ENCODE peak calls at places on chromosomes 12 and 14, in nine cellular contexts. H is GM12878, B is GM12892, C is esophagus muscularis mucosa, P is suprapubic skin, Y is spleen, F is prostate gland, A is K562, R is transverse colon. W is an unnamed sample.

GRCh38 chr12:91367234-91367849 is 184.7 kb upstream of the DCN start:
- DNase-seq in F (no peak), H (no peak), C (no peak), P (no peak), B (no peak), R (no peak), Y (no peak), A (peak), W (no peak)

GRCh38 chr12:90099288-90099687 is 390.6 kb upstream of the ATP2B1 start:
- DNase-seq in Y (no peak), A (no peak), F (no peak), B (no peak), C (no peak), P (no peak), R (no peak), H (no peak), W (no peak)

GRCh38 chr14:49492151-49492550 is 94.0 kb downstream of the RPS29 start:
- DNase-seq in Y (no peak), C (no peak), A (no peak), H (no peak), B (no peak), P (no peak), R (no peak), F (no peak), W (no peak)

GRCh38 chr12:131113562-131113961 is 159.9 kb downstream of the ADGRD1 start:
- DNase-seq in R (no peak), B (no peak), A (no peak), H (no peak), P (peak), F (no peak), Y (peak), C (no peak), W (no peak)

GRCh38 chr14:76113691-76114090 is 38.0 kb upstream of the GPATCH2L start:
- DNase-seq in Y (no peak), H (no peak), C (no peak), A (no peak), R (no peak), B (no peak), P (no peak), F (no peak), W (no peak)

GRCh38 chr14:105118646-105119409 is 49.7 kb downstream of the JAG2 start:
- DNase-seq in B (no peak), F (peak), A (no peak), Y (no peak), P (peak), C (no peak), H (no peak), R (no peak), W (no peak)

GRCh38 chr12:65818454-65819382 is 5.6 kb upstream of the HMGA2 start:
- DNase-seq in P (no peak), C (no peak), F (no peak), R (no peak), H (no peak), Y (no peak), A (no peak), B (no peak), W (no peak)

GRCh38 chr14:30417121-30417520 is 141.8 kb upstream of the G2E3 start:
- DNase-seq in C (no peak), H (no peak), Y (no peak), F (no peak), B (no peak), R (no peak), A (no peak), P (no peak), W (no peak)

GRCh38 chr14:94028450-94028826 is 2.3 kb downstream of the OTUB2 start:
- DNase-seq in Y (no peak), P (no peak), R (no peak), C (no peak), F (no peak), B (no peak), A (no peak), H (no peak), W (no peak)

GRCh38 chr14:52051251-52051650 is 17.6 kb downstream of the NID2 start:
- DNase-seq in H (no peak), P (no peak), B (no peak), Y (no peak), A (no peak), F (no peak), R (no peak), C (peak), W (no peak)

GRCh38 chr14:88612981-88613380 is 50.1 kb downstream of the ZC3H14 start:
- DNase-seq in P (no peak), A (no peak), B (no peak), R (no peak), H (no peak), Y (no peak), C (no peak), F (no peak), W (no peak)

GRCh38 chr14:50290306-50290705 is 21.7 kb downstream of the L2HGDH start:
- DNase-seq in H (no peak), R (no peak), Y (no peak), F (no peak), P (no peak), C (no peak), A (no peak), B (no peak), W (no peak)

GRCh38 chr12:32921397-32921796 is 24.8 kb upstream of the PKP2 start:
- DNase-seq in H (no peak), F (no peak), C (no peak), R (no peak), B (no peak), P (no peak), Y (no peak), A (no peak), W (no peak)

GRCh38 chr14:96888593-96888992 is 91.4 kb downstream of the VRK1 start:
- DNase-seq in Y (no peak), A (peak), P (no peak), H (no peak), C (no peak), F (no peak), R (no peak), B (no peak), W (no peak)

GRCh38 chr14:68822132-68822651 is 29.3 kb upstream of the ZFP36L1 start:
- DNase-seq in B (peak), R (no peak), Y (no peak), C (no peak), P (no peak), F (no peak), A (peak), H (peak), W (peak)

GRCh38 chr12:32995623-32996022 is 99.0 kb upstream of the PKP2 start:
- DNase-seq in R (no peak), H (no peak), F (no peak), A (no peak), C (no peak), Y (no peak), P (no peak), B (no peak), W (no peak)

GRCh38 chr12:27191531-27191930 is 52.6 kb upstream of the STK38L start:
- DNase-seq in B (no peak), Y (no peak), F (no peak), H (no peak), A (no peak), P (no peak), R (no peak), C (no peak), W (no peak)

GRCh38 chr14:100440207-100440631 is 117.1 kb downstream of the SLC25A47 start:
- DNase-seq in A (peak), B (no peak), R (peak), H (no peak), P (no peak), F (peak), Y (no peak), C (no peak), W (no peak)

GRCh38 chr12:3453947-3454675 is 36.9 kb upstream of the PRMT8 start:
- DNase-seq in Y (no peak), C (no peak), P (no peak), F (no peak), A (no peak), B (no peak), H (no peak), R (no peak), W (no peak)

GRCh38 chr14:93970589-93970966 is 5.8 kb downstream of the ASB2 start:
- DNase-seq in A (no peak), F (no peak), Y (peak), R (peak), C (no peak), H (no peak), B (no peak), P (no peak), W (no peak)

GRCh38 chr12:52942914-52943207 is 6.1 kb upstream of the KRT18 start:
- DNase-seq in P (no peak), A (no peak), H (no peak), F (no peak), R (no peak), B (no peak), Y (no peak), C (no peak), W (no peak)

GRCh38 chr12:106227641-106228319 is 20.0 kb downstream of the CKAP4 start:
- DNase-seq in B (no peak), F (peak), C (no peak), A (no peak), H (no peak), R (peak), Y (peak), P (peak), W (no peak)

GRCh38 chr12:95173392-95174251 is 43.6 kb downstream of the FGD6 start:
- DNase-seq in A (peak), R (peak), P (no peak), H (no peak), B (no peak), F (peak), Y (no peak), C (peak), W (no peak)

GRCh38 chr12:95168746-95169145 is 48.5 kb downstream of the FGD6 start:
- DNase-seq in H (no peak), B (no peak), C (no peak), P (no peak), A (no peak), R (no peak), Y (no peak), F (no peak), W (no peak)

GRCh38 chr12:95164656-95165055 is 52.6 kb downstream of the FGD6 start:
- DNase-seq in B (no peak), A (no peak), F (no peak), Y (no peak), P (no peak), R (no peak), C (no peak), H (no peak), W (no peak)

GRCh38 chr12:95169368-95169767 is 47.9 kb downstream of the FGD6 start:
- DNase-seq in P (no peak), C (no peak), R (peak), A (peak), H (no peak), Y (no peak), F (no peak), B (no peak), W (no peak)
- TF ChIP-seq POLR2AphosphoS5 in P (no peak), C (no peak), R (no peak), A (peak), H (no peak), Y (no peak), F (no peak), B (no peak), W (no peak)

GRCh38 chr14:77184396-77185092 is 2.9 kb downstream of the TMEM63C start:
- DNase-seq in H (no peak), A (no peak), R (peak), F (no peak), C (no peak), B (no peak), P (no peak), Y (no peak), W (no peak)

GRCh38 chr14:77183896-77184295 is 2.3 kb downstream of the TMEM63C start:
- DNase-seq in H (no peak), R (no peak), F (no peak), C (no peak), A (no peak), Y (no peak), P (no peak), B (no peak), W (no peak)

GRCh38 chr14:77181124-77181602 is 435 bp upstream of the TMEM63C start:
- DNase-seq in R (peak), F (no peak), Y (no peak), A (no peak), B (no peak), P (no peak), H (no peak), C (no peak), W (no peak)

GRCh38 chr14:77185093-77185465 is 3.5 kb downstream of the TMEM63C start:
- DNase-seq in Y (no peak), B (no peak), A (no peak), R (no peak), H (no peak), C (no peak), P (no peak), F (no peak), W (no peak)

DNA sequence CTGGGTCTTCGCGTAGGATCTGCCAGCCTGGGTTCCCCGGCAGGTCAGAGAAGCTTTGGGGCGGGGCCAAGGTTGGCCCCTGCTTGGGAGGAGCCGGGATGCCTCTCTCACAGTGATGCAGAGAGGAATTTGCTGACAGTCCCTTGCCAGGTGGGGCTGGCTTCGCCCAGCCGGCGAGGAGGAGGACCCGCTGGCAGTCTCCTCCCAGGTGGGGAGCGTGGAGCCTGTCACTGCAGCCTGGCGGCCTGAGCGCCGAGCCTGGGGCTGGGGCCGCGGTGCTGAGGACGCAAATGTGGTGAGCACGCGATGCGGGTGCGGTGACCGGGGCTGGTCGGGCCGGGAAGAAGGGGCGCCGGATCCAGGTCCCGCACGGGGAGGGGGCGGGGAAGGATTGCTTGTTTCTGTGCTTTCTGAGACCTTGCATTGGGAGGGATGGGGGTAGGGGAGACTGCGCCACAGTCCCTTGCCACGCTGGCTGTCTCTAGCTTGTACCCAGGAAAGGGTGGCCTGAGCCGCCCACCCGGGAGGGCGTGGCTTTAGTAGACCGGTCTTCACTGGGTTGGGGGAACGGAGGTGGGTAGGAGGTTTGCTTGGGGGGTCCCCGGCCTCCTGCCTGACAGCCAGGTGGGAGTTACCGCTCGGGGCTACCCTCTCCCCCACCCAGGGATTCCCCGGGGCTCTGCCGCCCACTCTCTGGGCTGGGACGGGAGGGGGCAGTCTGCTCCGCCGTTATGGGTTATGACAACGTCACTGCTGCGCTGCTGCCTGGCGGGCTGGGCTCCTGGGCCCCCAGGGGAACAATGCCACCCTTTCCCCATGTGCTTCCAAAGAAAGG is at the start of gene TMEM63C:
- DNase-seq in B (peak), P (no peak), C (no peak), F (no peak), R (peak), H (peak), Y (peak), A (peak), W (peak)
- TF ChIP-seq POLR2A in B (no peak), P (no peak), C (no peak), F (no peak), R (peak), H (no peak), Y (no peak), A (no peak), W (no peak)

DNA sequence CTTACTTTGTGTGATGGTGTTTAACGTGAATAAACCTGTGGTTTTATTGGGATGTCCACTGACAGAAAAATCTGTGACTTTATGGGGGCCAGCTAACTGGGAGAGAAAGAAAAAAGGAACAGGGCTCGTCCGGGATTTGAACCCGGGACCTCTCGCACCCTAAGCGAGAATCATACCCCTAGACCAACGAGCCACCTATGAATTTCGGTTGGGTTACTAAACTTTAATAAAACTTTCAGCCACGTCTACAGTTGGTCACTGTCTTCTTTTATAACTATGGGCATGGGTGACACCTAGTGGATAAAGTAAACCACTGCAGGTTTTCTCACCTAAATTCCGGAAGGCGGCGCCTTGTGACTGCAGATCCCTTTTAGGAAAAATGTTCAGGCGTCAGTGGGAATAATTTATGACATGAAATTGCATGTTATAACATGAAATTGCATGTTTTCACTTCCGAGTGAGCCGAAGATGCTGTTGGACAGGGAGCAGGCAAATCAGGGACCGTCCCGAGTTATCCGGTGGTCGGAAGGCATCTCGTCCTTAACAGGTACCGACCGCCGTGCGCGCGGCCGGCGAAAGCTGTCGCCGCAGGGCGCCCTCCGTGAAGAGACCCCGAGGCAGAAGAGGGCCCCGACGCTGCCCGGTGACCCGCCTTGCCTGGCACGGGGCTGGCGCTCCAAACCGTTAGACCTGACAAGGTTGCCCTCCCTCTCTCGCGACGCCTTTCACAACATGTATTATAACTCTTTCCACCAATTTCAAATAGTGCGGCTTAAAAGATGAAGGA is 18.2 kb upstream of the RNASE12 start:
- DNase-seq in A (peak), P (peak), Y (peak), F (peak), C (peak), B (no peak), R (peak), H (peak), W (no peak)
- TF ChIP-seq POLR2AphosphoS5 in A (no peak), P (no peak), Y (no peak), F (peak), C (no peak), B (no peak), R (no peak), H (no peak), W (no peak)

DNA sequence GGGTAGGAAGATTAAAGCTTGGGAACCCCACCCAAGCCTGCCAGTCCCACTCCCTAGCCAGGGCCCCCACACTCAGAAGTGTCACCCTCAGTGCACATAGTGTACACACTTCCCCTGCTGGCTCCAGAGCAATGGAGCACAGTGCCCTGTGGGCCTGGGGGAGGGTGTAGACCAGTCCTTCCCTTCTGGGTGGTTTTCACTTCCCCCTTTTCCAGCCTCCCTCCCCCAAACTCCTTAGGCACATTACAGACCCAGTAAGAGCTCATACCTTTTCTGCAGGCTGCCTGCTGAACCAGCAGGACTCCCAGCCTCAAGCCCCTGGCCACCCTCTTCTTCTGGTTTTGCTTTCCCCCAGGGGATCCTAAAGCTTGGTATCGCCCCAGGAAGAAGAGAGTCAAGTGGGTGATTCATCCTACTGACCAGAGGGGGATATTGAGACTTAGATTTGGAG is at the start of gene ZNF385A:
- DNase-seq in C (no peak), R (no peak), A (no peak), Y (peak), B (no peak), P (no peak), H (no peak), F (no peak), W (no peak)
- TF ChIP-seq POLR2A in C (no peak), R (peak), A (no peak), Y (no peak), B (no peak), P (no peak), H (no peak), F (no peak), W (no peak)

GRCh38 chr12:14948672-14949071 is 10.3 kb upstream of the ERP27 start:
- DNase-seq in H (peak), A (peak), C (no peak), R (peak), P (no peak), Y (no peak), F (no peak), B (no peak), W (peak)
- TF ChIP-seq POLR2AphosphoS5 in H (peak), A (no peak), C (peak), R (no peak), P (no peak), Y (no peak), F (peak), B (peak), W (peak)

GRCh38 chr14:54908230-54908629 is 5.6 kb upstream of the GCH1 start:
- DNase-seq in A (no peak), H (no peak), F (no peak), Y (no peak), C (no peak), P (no peak), B (no peak), R (no peak), W (no peak)

GRCh38 chr14:54901380-54902142 is 1.1 kb downstream of the GCH1 start:
- DNase-seq in Y (peak), B (no peak), C (no peak), A (no peak), R (peak), P (no peak), H (no peak), F (no peak), W (no peak)

GRCh38 chr14:54902143-54902520 is 494 bp downstream of the GCH1 start:
- DNase-seq in R (peak), A (peak), C (peak), B (no peak), H (no peak), P (peak), Y (peak), F (peak), W (peak)

GRCh38 chr14:54906075-54906474 is 3.4 kb upstream of the GCH1 start:
- DNase-seq in B (no peak), P (no peak), C (no peak), R (no peak), Y (no peak), H (no peak), A (no peak), F (no peak), W (no peak)

GRCh38 chr14:54902521-54903420 is at the start of gene GCH1:
- DNase-seq in C (no peak), A (peak), B (peak), H (no peak), R (peak), P (peak), Y (peak), F (peak), W (peak)
- TF ChIP-seq POLR2A in C (peak), A (peak), B (peak), H (peak), R (peak), P (no peak), Y (no peak), F (peak), W (peak)

GRCh38 chr12:124371366-124371765 is 76.5 kb downstream of the RFLNA start:
- DNase-seq in A (no peak), Y (no peak), P (no peak), B (no peak), R (no peak), F (no peak), H (no peak), C (no peak), W (no peak)

GRCh38 chr12:124371970-124372555 is 77.2 kb downstream of the RFLNA start:
- DNase-seq in C (no peak), F (no peak), R (no peak), H (no peak), B (no peak), A (no peak), Y (no peak), P (no peak), W (no peak)

GRCh38 chr12:124369901-124370378 is 75.0 kb downstream of the RFLNA start:
- DNase-seq in B (no peak), P (no peak), F (no peak), H (no peak), R (no peak), C (no peak), Y (no peak), A (no peak), W (no peak)

GRCh38 chr12:124370384-124370783 is 75.5 kb downstream of the RFLNA start:
- DNase-seq in B (no peak), P (no peak), R (no peak), Y (no peak), C (no peak), F (no peak), A (no peak), H (no peak), W (no peak)

DNA sequence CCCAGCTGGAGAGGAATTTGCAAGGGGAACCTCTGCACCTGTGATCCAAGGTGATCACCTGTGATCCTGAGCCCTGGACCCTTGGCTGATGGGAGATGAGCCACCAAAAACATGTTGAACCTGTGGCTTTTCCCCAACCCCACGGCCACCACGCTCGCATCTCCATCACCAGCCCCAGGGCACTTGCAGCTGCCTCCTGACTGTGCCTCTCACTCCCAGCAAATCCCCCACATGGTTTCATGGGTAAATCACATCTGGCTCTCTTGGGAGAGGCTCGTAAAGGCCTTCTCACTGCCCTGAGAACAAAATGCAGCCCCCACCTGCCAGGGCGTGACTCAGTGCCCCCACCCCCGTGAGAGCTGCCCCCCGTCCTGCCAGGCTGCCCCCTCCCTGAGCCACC is 76.0 kb downstream of the RFLNA start:
- DNase-seq in P (no peak), C (no peak), H (no peak), A (no peak), F (no peak), Y (no peak), R (no peak), B (no peak), W (no peak)
- TF ChIP-seq POLR2AphosphoS5 in P (no peak), C (no peak), H (no peak), A (no peak), F (no peak), Y (no peak), R (no peak), B (no peak), W (no peak)